ENCODE peak calls at places on chromosomes 12 and 14, in seven cellular contexts. S, F, X, I, V, N and A are unnamed samples.

GRCh38 chr12:18284461-18284860 is 23.1 kb downstream of the PIK3C2G start:
- DNase-seq in I (no peak), X (no peak), V (no peak), N (no peak), F (no peak), S (no peak), A (no peak)

GRCh38 chr14:76826122-76826521 is at the start of gene LRRC74A:
- DNase-seq in F (no peak), V (no peak), X (no peak), N (no peak), S (no peak), I (no peak), A (no peak)

GRCh38 chr12:39037115-39037514 is 131.7 kb upstream of the CPNE8 start:
- DNase-seq in N (no peak), F (no peak), S (no peak), I (no peak), X (no peak), V (no peak), A (no peak)

GRCh38 chr14:31263485-31264133 is 56.0 kb upstream of the HECTD1 start:
- DNase-seq in I (no peak), S (no peak), F (peak; percentile 100), X (no peak), V (peak; percentile 99), N (peak; percentile 75), A (no peak)

GRCh38 chr14:48323655-48324054 is 648.2 kb upstream of the MDGA2 start:
- DNase-seq in S (no peak), X (no peak), I (no peak), N (no peak), F (no peak), V (no peak), A (no peak)

GRCh38 chr14:77026930-77027537 is 1.5 kb downstream of the IRF2BPL start:
- DNase-seq in I (peak; percentile 61), V (no peak), S (peak; percentile 88), F (no peak), X (peak; percentile 77), N (peak; percentile 76), A (peak; percentile 54)

GRCh38 chr14:61319706-61320105 is 1.7 kb upstream of the PRKCH start:
- DNase-seq in V (no peak), S (no peak), F (no peak), I (no peak), N (no peak), X (no peak), A (no peak)

GRCh38 chr12:49187184-49187583 is 1.7 kb downstream of the TUBA1A start:
- DNase-seq in V (peak; percentile 7), S (peak; percentile 42), I (no peak), N (no peak), X (no peak), F (no peak), A (no peak)

GRCh38 chr12:69789351-69789750 is 35.7 kb upstream of the MYRFL start:
- DNase-seq in F (no peak), I (no peak), N (no peak), S (no peak), X (no peak), V (no peak), A (no peak)

GRCh38 chr12:113222730-113223531 is 1.7 kb downstream of the TPCN1 start:
- DNase-seq in F (peak; percentile 58), X (no peak), I (peak; percentile 22), S (no peak), N (peak; percentile 89), V (peak; percentile 64), A (peak; percentile 32)

GRCh38 chr14:96095581-96096476 is 56.7 kb downstream of the C14orf132 start:
- DNase-seq in V (no peak), F (no peak), X (no peak), I (no peak), S (peak; percentile 41), N (peak; percentile 59), A (no peak)

GRCh38 chr14:102370305-102370809 is 7.6 kb downstream of the TECPR2 start:
- DNase-seq in X (peak; percentile 53), N (no peak), I (no peak), F (no peak), V (no peak), S (no peak), A (no peak)

GRCh38 chr14:73248294-73248868 is 11.1 kb downstream of the PAPLN start:
- DNase-seq in N (no peak), I (no peak), F (no peak), X (no peak), V (no peak), S (no peak), A (no peak)

GRCh38 chr14:46344327-46344937 is 307.1 kb downstream of the RPL10L start:
- DNase-seq in X (no peak), F (no peak), V (no peak), I (no peak), S (peak; percentile 66), N (no peak), A (no peak)

GRCh38 chr12:87467893-87468292 is 561.3 kb downstream of the C12orf50 start:
- DNase-seq in S (peak; percentile 4), X (no peak), V (no peak), F (no peak), I (no peak), N (no peak), A (no peak)

GRCh38 chr12:19450362-19450761 is 11.1 kb downstream of the AEBP2 start:
- DNase-seq in N (no peak), S (no peak), F (no peak), I (no peak), X (no peak), V (no peak), A (no peak)

GRCh38 chr12:95142752-95143151 is 69.3 kb upstream of the NR2C1 start:
- DNase-seq in X (no peak), I (no peak), N (no peak), V (no peak), F (no peak), S (no peak), A (no peak)

GRCh38 chr12:14962180-14962579 is 779 bp upstream of the ARHGDIB start:
- DNase-seq in V (no peak), N (no peak), I (no peak), S (no peak), X (no peak), F (no peak), A (no peak)

GRCh38 chr12:14961466-14962155 is at the start of gene ARHGDIB:
- DNase-seq in N (peak; percentile 90), V (no peak), F (no peak), S (no peak), X (peak; percentile 58), I (peak; percentile 92), A (peak; percentile 92)

GRCh38 chr12:14964401-14964800 is 3.0 kb upstream of the ARHGDIB start:
- DNase-seq in N (no peak), S (no peak), V (no peak), X (no peak), I (no peak), F (no peak), A (no peak)

GRCh38 chr12:14963520-14963919 is 2.1 kb upstream of the ARHGDIB start:
- DNase-seq in X (no peak), F (no peak), S (no peak), I (no peak), N (no peak), V (no peak), A (no peak)

DNA sequence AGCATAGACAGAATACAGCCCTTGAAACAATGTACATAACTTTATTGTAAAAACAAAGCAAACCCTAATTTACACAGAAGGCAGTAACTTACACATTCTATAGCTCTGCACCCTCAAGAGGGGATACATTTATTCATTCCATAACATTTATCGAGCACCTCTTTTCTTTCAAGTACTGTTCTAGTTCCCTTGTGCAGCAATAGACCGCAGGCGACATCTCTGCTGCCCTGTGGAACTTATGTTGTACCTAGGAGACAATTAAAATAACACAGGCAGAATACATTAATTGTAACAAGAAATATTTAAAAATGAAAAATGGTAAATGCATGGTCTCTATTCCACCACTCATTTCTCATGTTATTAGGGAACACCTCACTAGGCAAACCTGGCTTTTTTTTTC is 1.4 kb upstream of the ARHGDIB start:
- DNase-seq in F (no peak), N (no peak), X (no peak), V (no peak), I (no peak), S (no peak), A (no peak)
- H3K4me3 ChIP-seq in F (no peak overlapping the region), N (no peak overlapping the region), X (no peak overlapping the region), V (no peak overlapping the region), I (no peak overlapping the region), S (no peak overlapping the region), A (peak overlapping the region; percentile 17)

DNA sequence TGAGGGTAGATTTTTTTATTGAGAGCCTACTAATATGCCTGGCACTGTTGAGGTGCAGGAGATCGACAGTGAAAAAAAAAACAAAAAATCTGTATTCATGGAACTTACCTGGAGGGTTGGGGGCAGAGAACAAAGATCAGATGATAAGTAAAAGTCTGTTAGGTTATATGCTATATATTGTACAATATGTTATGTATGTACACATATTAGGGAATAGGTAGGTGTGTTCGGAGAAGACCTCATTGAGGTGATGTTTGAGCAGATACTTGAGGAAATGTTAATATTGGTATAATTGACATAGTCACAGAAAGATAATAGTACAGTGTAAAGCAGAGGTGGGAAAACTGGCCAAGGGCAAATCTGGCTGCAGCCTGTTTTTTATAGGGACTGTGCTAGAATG is 5.6 kb downstream of the ARF6 start:
- DNase-seq in V (no peak), X (no peak), N (no peak), F (no peak), S (no peak), I (no peak), A (no peak)
- H3K4me3 ChIP-seq in V (no peak overlapping the region), X (peak overlapping the region; percentile 9), N (no peak overlapping the region), F (no peak overlapping the region), S (no peak overlapping the region), I (peak overlapping the region; percentile 33), A (peak overlapping the region; percentile 32)

DNA sequence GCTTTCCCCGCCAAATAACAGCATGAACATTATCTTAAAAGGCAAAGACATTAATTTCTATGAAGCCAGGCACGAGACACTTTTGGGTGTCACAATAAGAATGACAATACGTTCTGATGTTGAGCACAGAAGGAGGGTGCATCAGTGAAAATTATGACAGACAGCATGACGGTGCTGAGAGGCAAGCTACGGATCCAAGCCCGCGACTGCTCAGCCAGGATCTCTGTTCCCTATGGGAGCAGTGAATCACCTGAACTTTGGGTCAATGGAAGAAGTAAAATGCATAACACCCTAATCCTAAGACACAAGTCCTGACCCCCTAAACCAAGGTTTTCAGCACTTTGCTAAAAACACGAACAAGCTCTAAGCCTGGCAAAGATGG is 51.7 kb downstream of the SLC25A47 start:
- DNase-seq in X (no peak), S (no peak), F (no peak), I (no peak), N (no peak), V (no peak), A (no peak)
- H3K4me3 ChIP-seq in X (peak overlapping the region; percentile 89), S (peak overlapping the region; percentile 66), F (peak overlapping the region; percentile 78), I (no peak overlapping the region), N (peak overlapping the region; percentile 67), V (peak overlapping the region; percentile 90), A (peak overlapping the region; percentile 78)

GRCh38 chr14:105166571-105167302 is 1.8 kb downstream of the JAG2 start:
- DNase-seq in X (no peak), I (no peak), V (no peak), S (no peak), F (no peak), N (no peak), A (no peak)
- H3K4me3 ChIP-seq in X (peak overlapping the region; percentile 6), I (no peak overlapping the region), V (no peak overlapping the region), S (no peak overlapping the region), F (no peak overlapping the region), N (no peak overlapping the region), A (no peak overlapping the region)